ENCODE peak calls at places on chromosome 1, in six cellular contexts. One of them, this sample, is unnamed.

GRCh38 chr1:46735708-46736324 is 16.9 kb upstream of the EFCAB14 start:
- DNase-seq in IMR-90: peak
- DNase-seq in neuronal stem cell: peak
- DNase-seq in H1: no peak
- DNase-seq in H9: peak
- DNase-seq in mesendoderm: peak
- DNase-seq in this sample: peak

GRCh38 chr1:113394863-113395259 is 4.5 kb downstream of the MAGI3 start:
- DNase-seq in IMR-90: no peak
- DNase-seq in mesendoderm: no peak
- DNase-seq in H1: no peak
- DNase-seq in neuronal stem cell: no peak
- DNase-seq in H9: no peak
- DNase-seq in this sample: no peak

GRCh38 chr1:235105051-235106043 is 23.3 kb downstream of the TOMM20 start:
- DNase-seq in neuronal stem cell: no peak
- DNase-seq in IMR-90: peak
- DNase-seq in H9: no peak
- DNase-seq in mesendoderm: no peak
- DNase-seq in H1: no peak
- DNase-seq in this sample: peak

GRCh38 chr1:204584699-204585372 is 68.6 kb downstream of the MDM4 start:
- DNase-seq in neuronal stem cell: no peak
- DNase-seq in IMR-90: no peak
- DNase-seq in H9: peak
- DNase-seq in mesendoderm: peak
- DNase-seq in H1: no peak
- DNase-seq in this sample: no peak

GRCh38 chr1:117686907-117687306 is 81.1 kb downstream of the TENT5C start:
- DNase-seq in neuronal stem cell: no peak
- DNase-seq in H1: no peak
- DNase-seq in IMR-90: peak
- DNase-seq in H9: no peak
- DNase-seq in mesendoderm: peak
- DNase-seq in this sample: peak

GRCh38 chr1:100009458-100009857 is 39.7 kb downstream of the SLC35A3 start:
- DNase-seq in H9: no peak
- DNase-seq in neuronal stem cell: no peak
- DNase-seq in H1: no peak
- DNase-seq in mesendoderm: peak
- DNase-seq in IMR-90: peak
- DNase-seq in this sample: peak

GRCh38 chr1:36982708-36983107 is 51.6 kb downstream of the GRIK3 start:
- DNase-seq in H9: no peak
- DNase-seq in H1: no peak
- DNase-seq in mesendoderm: peak
- DNase-seq in neuronal stem cell: no peak
- DNase-seq in IMR-90: no peak
- DNase-seq in this sample: no peak

GRCh38 chr1:29865051-29865450 is 628.7 kb downstream of the PTPRU start:
- DNase-seq in H9: no peak
- DNase-seq in mesendoderm: peak
- DNase-seq in neuronal stem cell: no peak
- DNase-seq in H1: no peak
- DNase-seq in IMR-90: no peak
- DNase-seq in this sample: no peak

GRCh38 chr1:216566809-216567208 is 143.6 kb upstream of the USH2A start:
- DNase-seq in mesendoderm: peak
- DNase-seq in IMR-90: peak
- DNase-seq in H1: no peak
- DNase-seq in neuronal stem cell: no peak
- DNase-seq in H9: no peak
- DNase-seq in this sample: peak

GRCh38 chr1:8702848-8703810 is 114.3 kb downstream of the RERE start:
- DNase-seq in H9: peak
- DNase-seq in H1: peak
- DNase-seq in neuronal stem cell: peak
- DNase-seq in IMR-90: peak
- DNase-seq in mesendoderm: peak
- DNase-seq in this sample: peak

GRCh38 chr1:210397252-210397651 is 68.5 kb downstream of the HHAT start:
- DNase-seq in H1: no peak
- DNase-seq in mesendoderm: no peak
- DNase-seq in IMR-90: peak
- DNase-seq in neuronal stem cell: no peak
- DNase-seq in H9: no peak
- DNase-seq in this sample: no peak

GRCh38 chr1:215891266-215891665 is 324.2 kb downstream of the KCTD3 start:
- DNase-seq in H9: no peak
- DNase-seq in neuronal stem cell: no peak
- DNase-seq in H1: no peak
- DNase-seq in IMR-90: peak
- DNase-seq in mesendoderm: no peak
- DNase-seq in this sample: no peak

GRCh38 chr1:203129501-203130231 is 2.1 kb downstream of the ADORA1 start:
- DNase-seq in H1: no peak
- DNase-seq in mesendoderm: no peak
- DNase-seq in H9: peak
- DNase-seq in IMR-90: no peak
- DNase-seq in neuronal stem cell: no peak
- DNase-seq in this sample: no peak

GRCh38 chr1:22122273-22123070 is 20.4 kb downstream of the WNT4 start:
- DNase-seq in IMR-90: no peak
- DNase-seq in H1: no peak
- DNase-seq in neuronal stem cell: no peak
- DNase-seq in H9: no peak
- DNase-seq in mesendoderm: no peak
- DNase-seq in this sample: no peak

GRCh38 chr1:225440380-225440957 is 12.6 kb upstream of the LBR start:
- DNase-seq in H1: no peak
- DNase-seq in neuronal stem cell: no peak
- DNase-seq in H9: no peak
- DNase-seq in mesendoderm: no peak
- DNase-seq in IMR-90: no peak
- DNase-seq in this sample: no peak

GRCh38 chr1:82829527-82829926 is 1028.8 kb downstream of the ADGRL2 start:
- DNase-seq in neuronal stem cell: no peak
- DNase-seq in H1: no peak
- DNase-seq in H9: no peak
- DNase-seq in mesendoderm: no peak
- DNase-seq in IMR-90: no peak
- DNase-seq in this sample: no peak

GRCh38 chr1:145846191-145846590 is 761 bp downstream of the NUDT17 start:
- DNase-seq in H1: no peak
- DNase-seq in mesendoderm: peak
- DNase-seq in neuronal stem cell: peak
- DNase-seq in H9: peak
- DNase-seq in IMR-90: peak
- DNase-seq in this sample: peak

GRCh38 chr1:201508809-201509208 is 1.9 kb upstream of the CSRP1 start:
- DNase-seq in neuronal stem cell: no peak
- DNase-seq in IMR-90: peak
- DNase-seq in H1: no peak
- DNase-seq in H9: no peak
- DNase-seq in mesendoderm: no peak
- DNase-seq in this sample: peak

GRCh38 chr1:64878931-64879710 is 87.2 kb downstream of the JAK1 start:
- DNase-seq in mesendoderm: no peak
- DNase-seq in IMR-90: peak
- DNase-seq in H1: no peak
- DNase-seq in neuronal stem cell: no peak
- DNase-seq in H9: no peak
- DNase-seq in this sample: no peak

GRCh38 chr1:217332426-217333065 is 298.3 kb downstream of the GPATCH2 start:
- DNase-seq in neuronal stem cell: no peak
- DNase-seq in H9: no peak
- DNase-seq in mesendoderm: peak
- DNase-seq in H1: no peak
- DNase-seq in IMR-90: no peak
- DNase-seq in this sample: peak

GRCh38 chr1:23384312-23385058 is 14.8 kb upstream of the ZNF436 start:
- DNase-seq in neuronal stem cell: no peak
- DNase-seq in H9: no peak
- DNase-seq in mesendoderm: no peak
- DNase-seq in H1: no peak
- DNase-seq in IMR-90: peak
- DNase-seq in this sample: peak

GRCh38 chr1:23381233-23381885 is 11.7 kb upstream of the ZNF436 start:
- DNase-seq in H9: no peak
- DNase-seq in H1: no peak
- DNase-seq in mesendoderm: no peak
- DNase-seq in IMR-90: no peak
- DNase-seq in neuronal stem cell: no peak
- DNase-seq in this sample: no peak

GRCh38 chr1:23387494-23387893 is 17.9 kb upstream of the ZNF436 start:
- DNase-seq in neuronal stem cell: no peak
- DNase-seq in mesendoderm: no peak
- DNase-seq in H9: no peak
- DNase-seq in IMR-90: no peak
- DNase-seq in H1: no peak
- DNase-seq in this sample: no peak

GRCh38 chr1:23383547-23384311 is 14.1 kb upstream of the ZNF436 start:
- DNase-seq in H1: no peak
- DNase-seq in mesendoderm: no peak
- DNase-seq in IMR-90: no peak
- DNase-seq in neuronal stem cell: no peak
- DNase-seq in H9: no peak
- DNase-seq in this sample: no peak

DNA sequence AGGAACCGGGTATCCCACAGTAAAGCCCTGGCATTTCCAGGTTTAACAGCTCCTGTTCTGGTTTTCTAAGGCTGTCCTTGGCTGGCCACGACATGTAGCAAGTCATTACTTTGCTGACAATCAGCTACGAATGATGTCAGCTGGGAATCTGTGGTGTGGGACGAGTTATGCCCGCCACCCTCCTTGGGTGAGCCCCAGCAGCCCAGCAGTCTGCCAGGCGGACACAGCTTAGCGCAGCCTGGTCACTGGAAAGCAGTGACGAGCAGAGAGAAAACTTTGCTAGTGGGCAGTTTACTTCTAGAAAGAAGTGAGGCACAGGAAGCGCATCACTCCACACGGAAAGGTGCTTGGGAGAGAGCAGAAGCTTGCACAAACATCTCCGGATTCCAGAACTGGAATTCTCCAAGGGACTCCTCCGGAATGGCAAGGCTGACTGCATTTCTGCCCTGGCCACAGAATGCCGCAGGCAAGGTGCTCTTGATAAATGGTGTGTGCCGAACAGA is 15.5 kb upstream of the ZNF436 start:
- DNase-seq in neuronal stem cell: no peak
- DNase-seq in H9: no peak
- DNase-seq in IMR-90: peak
- DNase-seq in H1: no peak
- DNase-seq in mesendoderm: no peak
- DNase-seq in this sample: peak
- H2AK5ac ChIP-seq in neuronal stem cell: no peak
- H2AK5ac ChIP-seq in H9: no peak
- H2AK5ac ChIP-seq in IMR-90: peak
- H2AK5ac ChIP-seq in H1: no peak
- H2AK5ac ChIP-seq in mesendoderm: no peak
- H2AK5ac ChIP-seq in this sample: no peak

GRCh38 chr1:90778487-90778886 is 61.4 kb upstream of the BARHL2 start:
- DNase-seq in H1: no peak
- DNase-seq in IMR-90: no peak
- DNase-seq in mesendoderm: no peak
- DNase-seq in H9: no peak
- DNase-seq in neuronal stem cell: no peak
- DNase-seq in this sample: no peak
- H2BK120ac ChIP-seq in H1: no peak
- H2BK120ac ChIP-seq in IMR-90: no peak
- H2BK120ac ChIP-seq in mesendoderm: no peak
- H2BK120ac ChIP-seq in H9: no peak
- H2BK120ac ChIP-seq in neuronal stem cell: no peak
- H2BK120ac ChIP-seq in this sample: no peak

DNA sequence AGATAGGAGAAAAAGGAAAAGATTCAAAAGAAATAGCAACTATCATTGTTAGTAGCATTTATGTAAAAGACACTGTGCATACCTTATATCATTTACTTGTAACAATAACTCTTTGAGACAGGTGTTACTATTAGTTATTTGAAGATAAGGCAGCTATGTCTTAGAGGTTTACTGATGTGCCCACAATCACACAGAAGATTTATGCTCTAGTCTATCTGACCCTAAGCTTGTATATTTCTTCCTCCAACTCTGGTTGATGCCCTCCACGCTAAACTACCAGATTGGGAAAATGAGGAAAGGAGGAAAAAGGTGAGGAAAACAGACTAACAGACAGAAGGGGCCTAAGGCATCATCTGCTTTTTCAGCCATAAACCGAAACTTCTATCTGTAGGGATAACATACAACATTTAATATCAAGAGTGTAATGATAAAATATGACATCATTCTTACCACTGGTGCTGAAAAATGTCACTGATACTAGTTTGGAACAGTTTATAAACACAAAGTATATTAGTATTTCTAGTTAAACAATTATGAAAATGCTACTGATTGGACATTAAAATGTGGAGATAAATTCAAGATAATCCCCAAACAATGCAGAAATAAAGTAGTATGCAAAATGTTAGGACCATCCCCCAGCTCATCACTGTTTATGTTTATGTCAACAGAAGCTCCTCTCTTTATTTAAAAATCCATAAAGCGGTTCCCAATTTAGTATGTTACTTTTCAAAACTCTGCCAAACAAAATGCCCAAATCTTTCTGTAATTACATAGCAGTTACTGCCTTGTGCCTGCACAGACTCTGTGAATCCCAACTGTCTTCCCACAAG is 5.0 kb downstream of the COLGALT2 start:
- DNase-seq in H9: no peak
- DNase-seq in mesendoderm: no peak
- DNase-seq in IMR-90: no peak
- DNase-seq in neuronal stem cell: no peak
- DNase-seq in H1: no peak
- DNase-seq in this sample: no peak
- H3K9ac ChIP-seq in H9: no peak
- H3K9ac ChIP-seq in mesendoderm: no peak
- H3K9ac ChIP-seq in IMR-90: no peak
- H3K9ac ChIP-seq in neuronal stem cell: no peak
- H3K9ac ChIP-seq in H1: no peak
- H3K9ac ChIP-seq in this sample: no peak

GRCh38 chr1:67748147-67748546 is 63.1 kb downstream of the GADD45A start:
- DNase-seq in H1: no peak
- DNase-seq in IMR-90: no peak
- DNase-seq in H9: no peak
- DNase-seq in mesendoderm: no peak
- DNase-seq in neuronal stem cell: no peak
- DNase-seq in this sample: no peak

GRCh38 chr1:67748630-67749029 is 63.6 kb downstream of the GADD45A start:
- DNase-seq in mesendoderm: no peak
- DNase-seq in H9: no peak
- DNase-seq in H1: no peak
- DNase-seq in IMR-90: peak
- DNase-seq in neuronal stem cell: no peak
- DNase-seq in this sample: peak

GRCh38 chr1:67749263-67749843 is 64.4 kb downstream of the GADD45A start:
- DNase-seq in H1: peak
- DNase-seq in IMR-90: no peak
- DNase-seq in mesendoderm: peak
- DNase-seq in H9: peak
- DNase-seq in neuronal stem cell: no peak
- DNase-seq in this sample: no peak

GRCh38 chr1:67750690-67751052 is 65.7 kb downstream of the GADD45A start:
- DNase-seq in H1: no peak
- DNase-seq in IMR-90: no peak
- DNase-seq in H9: no peak
- DNase-seq in mesendoderm: no peak
- DNase-seq in neuronal stem cell: no peak
- DNase-seq in this sample: no peak

GRCh38 chr1:67749844-67750689 is 65.1 kb downstream of the GADD45A start:
- DNase-seq in neuronal stem cell: no peak
- DNase-seq in mesendoderm: peak
- DNase-seq in IMR-90: peak
- DNase-seq in H9: no peak
- DNase-seq in H1: no peak
- DNase-seq in this sample: peak
- H2AK5ac ChIP-seq in neuronal stem cell: no peak
- H2AK5ac ChIP-seq in mesendoderm: no peak
- H2AK5ac ChIP-seq in IMR-90: peak
- H2AK5ac ChIP-seq in H9: no peak
- H2AK5ac ChIP-seq in H1: peak
- H2AK5ac ChIP-seq in this sample: peak

This sample was measured in mesenchymal stem cell.